ENCODE peak calls at places on chromosomes 7 and 10, in six cellular contexts. P is HepG2, G is A549, Z is K562, W is WTC11, J is H1. U is an unnamed sample.

GRCh38 chr7:35255909-35256876 is 2.3 kb upstream of the TBX20 start:
- DNase-seq in P (no peak), G (no peak), Z (no peak), W (peak), J (no peak), U (no peak)

GRCh38 chr7:106284516-106285050 is at the start of gene NAMPT:
- DNase-seq in P (no peak), G (no peak), Z (peak), W (peak), J (no peak), U (peak)

GRCh38 chr7:87574630-87575029 is 26.1 kb downstream of the ABCB1 start:
- DNase-seq in P (peak), G (no peak), Z (peak), W (no peak), J (no peak), U (peak)

GRCh38 chr7:47580811-47581331 is 1.0 kb downstream of the TNS3 start:
- DNase-seq in P (peak), G (peak), Z (no peak), W (no peak), J (no peak), U (no peak)

GRCh38 chr10:78176320-78177012 is 142.8 kb downstream of the RPS24 start:
- DNase-seq in P (peak), G (no peak), Z (no peak), W (no peak), J (no peak), U (no peak)

GRCh38 chr10:33893502-33893901 is 559.0 kb upstream of the NRP1 start:
- DNase-seq in P (no peak), G (no peak), Z (no peak), W (no peak), J (no peak), U (peak)

GRCh38 chr10:68536973-68537372 is 9.7 kb upstream of the SLC25A16 start:
- DNase-seq in P (no peak), G (no peak), Z (no peak), W (no peak), J (no peak), U (no peak)

GRCh38 chr7:47472444-47473157 is 109.3 kb downstream of the TNS3 start:
- DNase-seq in P (no peak), G (no peak), Z (no peak), W (no peak), J (no peak), U (no peak)

GRCh38 chr10:95560288-95561199 is 627 bp downstream of the SORBS1 start:
- DNase-seq in P (no peak), G (no peak), Z (no peak), W (peak), J (no peak), U (peak)

GRCh38 chr7:45157286-45157652 is 322 bp upstream of the RAMP3 start:
- DNase-seq in P (no peak), G (no peak), Z (no peak), W (no peak), J (no peak), U (no peak)

GRCh38 chr7:21261627-21262564 is 166.0 kb upstream of the SP4 start:
- DNase-seq in P (peak), G (peak), Z (peak), W (peak), J (peak), U (peak)

GRCh38 chr7:363626-364025 is 73.7 kb downstream of the FOXL3 start:
- DNase-seq in P (no peak), G (no peak), Z (no peak), W (no peak), J (no peak), U (no peak)

GRCh38 chr7:43646603-43647313 is 63.9 kb downstream of the STK17A start:
- DNase-seq in P (no peak), G (no peak), Z (no peak), W (no peak), J (no peak), U (no peak)

GRCh38 chr10:129768437-129769355 is 195.4 kb downstream of the EBF3 start:
- DNase-seq in P (no peak), G (no peak), Z (no peak), W (peak), J (peak), U (no peak)

GRCh38 chr7:128916643-128916915 is 6.1 kb upstream of the KCP start:
- DNase-seq in P (no peak), G (no peak), Z (no peak), W (no peak), J (no peak), U (no peak)

GRCh38 chr7:136359333-136359903 is 382.3 kb upstream of the MTPN start:
- DNase-seq in P (no peak), G (no peak), Z (no peak), W (no peak), J (no peak), U (no peak)

GRCh38 chr7:104801022-104801421 is 213.0 kb upstream of the KMT2E start:
- DNase-seq in P (no peak), G (no peak), Z (no peak), W (no peak), J (no peak), U (no peak)

GRCh38 chr7:96414931-96415292 is 93.0 kb upstream of the SLC25A13 start:
- DNase-seq in P (peak), G (peak), Z (peak), W (peak), J (no peak), U (peak)

GRCh38 chr7:101624246-101625000 is 4.7 kb downstream of the MYL10 start:
- DNase-seq in P (no peak), G (no peak), Z (no peak), W (peak), J (no peak), U (no peak)

GRCh38 chr7:28771901-28772622 is 186.1 kb downstream of the TRIL start:
- DNase-seq in P (no peak), G (no peak), Z (no peak), W (no peak), J (no peak), U (no peak)

GRCh38 chr10:52326382-52326781 is 12.3 kb downstream of the DKK1 start:
- DNase-seq in P (no peak), G (no peak), Z (no peak), W (no peak), J (no peak), U (no peak)

GRCh38 chr10:63523015-63523414 is 1.8 kb downstream of the REEP3 start:
- DNase-seq in P (no peak), G (no peak), Z (no peak), W (no peak), J (no peak), U (no peak)

GRCh38 chr7:143987513-143987912 is 12.6 kb upstream of the OR6B1 start:
- DNase-seq in P (no peak), G (no peak), Z (no peak), W (no peak), J (no peak), U (no peak)

GRCh38 chr7:115357213-115357999 is 435.5 kb downstream of the MDFIC start:
- DNase-seq in P (no peak), G (no peak), Z (no peak), W (no peak), J (no peak), U (no peak)

GRCh38 chr10:58894929-58895328 is 281.5 kb upstream of the PHYHIPL start:
- DNase-seq in P (peak), G (peak), Z (no peak), W (no peak), J (no peak), U (no peak)

GRCh38 chr7:47449810-47450586 is 131.9 kb downstream of the TNS3 start:
- DNase-seq in P (no peak), G (no peak), Z (no peak), W (no peak), J (no peak), U (no peak)

GRCh38 chr7:10845225-10845624 is 128.4 kb upstream of the PHF14 start:
- DNase-seq in P (no peak), G (no peak), Z (no peak), W (no peak), J (no peak), U (no peak)

GRCh38 chr10:63142136-63142535 is 9.0 kb downstream of the NRBF2 start:
- DNase-seq in P (no peak), G (no peak), Z (no peak), W (no peak), J (no peak), U (no peak)

GRCh38 chr7:66055321-66055956 is 20.2 kb upstream of the ASL start:
- DNase-seq in P (no peak), G (no peak), Z (no peak), W (no peak), J (no peak), U (no peak)

GRCh38 chr7:91557789-91558396 is 293.7 kb downstream of the FZD1 start:
- DNase-seq in P (peak), G (peak), Z (no peak), W (no peak), J (no peak), U (peak)

GRCh38 chr10:7527468-7527867 is 116.6 kb upstream of the SFMBT2 start:
- DNase-seq in P (no peak), G (no peak), Z (no peak), W (no peak), J (no peak), U (no peak)

GRCh38 chr10:7526017-7526400 is 115.2 kb upstream of the SFMBT2 start:
- DNase-seq in P (peak), G (no peak), Z (no peak), W (peak), J (no peak), U (no peak)

GRCh38 chr10:7525314-7526016 is 114.6 kb upstream of the SFMBT2 start:
- DNase-seq in P (peak), G (peak), Z (peak), W (peak), J (no peak), U (peak)

GRCh38 chr10:7532723-7533498 is 122.1 kb upstream of the SFMBT2 start:
- DNase-seq in P (peak), G (no peak), Z (no peak), W (no peak), J (no peak), U (no peak)

DNA sequence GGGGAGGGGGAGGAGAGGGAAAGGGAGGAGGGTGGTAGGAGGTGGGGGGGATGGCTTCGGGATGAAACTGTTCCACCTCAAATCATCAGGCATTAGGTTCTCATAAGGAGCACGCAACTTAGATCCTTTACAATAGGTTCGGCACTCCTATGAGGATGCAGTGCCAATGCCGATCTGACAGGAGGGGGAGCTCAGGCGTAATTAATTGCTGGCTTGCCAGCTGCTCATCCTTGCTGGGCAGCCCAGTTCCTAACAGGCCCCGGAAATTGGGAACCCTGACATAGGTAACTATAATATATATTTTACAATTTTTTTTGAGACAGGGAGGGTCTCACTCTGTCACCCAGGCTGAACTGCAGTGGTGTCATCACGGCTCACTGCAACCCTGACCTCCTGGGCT is 118.8 kb upstream of the SFMBT2 start:
- DNase-seq in P (peak), G (peak), Z (no peak), W (peak), J (peak), U (no peak)
- TF ChIP-seq JUN in P (no peak), G (no peak), Z (no peak), W (no peak), J (no peak), U (no peak)

DNA sequence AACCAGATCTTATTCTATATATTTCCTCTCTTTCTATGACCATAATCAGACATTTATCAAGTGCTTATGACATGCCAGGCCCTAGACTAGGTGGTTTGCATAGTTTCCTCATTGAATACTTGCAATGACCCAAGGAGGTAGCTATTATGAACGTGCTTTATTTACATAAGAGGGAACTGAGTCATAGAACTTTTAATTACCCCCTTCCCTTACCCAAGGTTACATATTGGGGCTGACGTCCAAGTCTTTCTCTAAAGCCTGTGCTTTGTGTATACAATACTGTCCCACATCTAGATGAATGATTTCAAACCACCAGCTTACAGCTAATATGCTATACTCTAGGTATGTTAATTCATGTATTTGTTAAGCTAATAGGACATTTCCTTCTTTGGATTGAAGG is 91.9 kb upstream of the NPY start:
- DNase-seq in P (no peak), G (no peak), Z (no peak), W (no peak), J (no peak), U (no peak)
- TF ChIP-seq JUN in P (no peak), G (no peak), Z (no peak), W (no peak), J (no peak), U (no peak)

GRCh38 chr7:131298608-131298992 is 29.1 kb upstream of the MKLN1 start:
- DNase-seq in P (no peak), G (no peak), Z (no peak), W (no peak), J (no peak), U (no peak)

GRCh38 chr7:131289051-131289450 is 38.6 kb upstream of the MKLN1 start:
- DNase-seq in P (no peak), G (no peak), Z (no peak), W (no peak), J (no peak), U (no peak)

GRCh38 chr7:131293018-131293417 is 34.7 kb upstream of the MKLN1 start:
- DNase-seq in P (no peak), G (no peak), Z (no peak), W (no peak), J (no peak), U (no peak)

GRCh38 chr7:131292141-131292905 is 35.4 kb upstream of the MKLN1 start:
- DNase-seq in P (no peak), G (no peak), Z (no peak), W (no peak), J (no peak), U (no peak)

DNA sequence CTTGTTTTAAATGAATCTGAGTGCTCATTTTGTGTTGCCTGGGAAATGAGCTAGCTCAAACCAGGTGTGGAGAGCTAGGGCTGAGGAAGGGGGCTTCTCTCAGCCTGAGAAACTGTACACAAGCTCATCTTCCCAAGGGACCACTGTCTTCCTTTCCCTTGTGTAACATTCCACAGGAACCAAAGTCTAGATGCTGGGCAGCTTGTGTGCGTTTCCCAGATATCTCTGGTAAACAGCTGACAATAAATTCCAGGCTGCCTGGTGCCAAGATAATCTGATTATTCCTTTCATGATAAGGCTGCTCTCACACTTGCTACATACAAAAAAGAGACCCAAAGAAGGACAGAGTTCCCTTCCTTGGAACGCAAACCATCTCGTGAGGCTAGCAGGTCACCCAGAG is 33.1 kb upstream of the MKLN1 start:
- DNase-seq in P (peak), G (no peak), Z (no peak), W (no peak), J (no peak), U (no peak)
- TF ChIP-seq JUN in P (no peak), G (no peak), Z (no peak), W (no peak), J (no peak), U (no peak)

GRCh38 chr7:24637021-24637420 is 63.8 kb downstream of the PALS2 start:
- DNase-seq in P (no peak), G (no peak), Z (no peak), W (no peak), J (no peak), U (no peak)

DNA sequence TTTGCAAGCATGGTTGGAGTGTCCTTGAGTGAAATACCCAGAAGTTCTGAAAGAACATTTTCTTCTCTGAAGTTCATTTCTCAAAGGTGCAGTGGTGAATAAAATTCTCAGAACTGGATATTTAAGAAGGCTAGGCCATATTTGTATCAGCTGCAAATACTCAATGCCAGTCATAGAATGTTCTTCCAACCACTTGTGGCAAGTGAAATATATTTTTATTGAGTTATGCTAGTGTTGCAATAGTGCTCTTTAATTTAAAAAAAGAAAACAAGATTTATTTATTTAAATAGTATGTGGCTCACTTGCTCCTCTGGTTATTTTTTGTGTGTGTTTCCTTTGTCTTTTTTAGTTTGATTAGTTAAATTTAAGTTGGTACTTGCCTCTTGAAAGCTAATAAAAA is 64.5 kb downstream of the PALS2 start:
- DNase-seq in P (no peak), G (no peak), Z (no peak), W (no peak), J (no peak), U (no peak)
- TF ChIP-seq JUN in P (no peak), G (no peak), Z (no peak), W (no peak), J (no peak), U (no peak)